ENCODE peak calls at places on chromosomes 1 and 21, in six cellular contexts. One of them, this sample, is unnamed.

GRCh38 chr1:51524817-51525216 is 5.8 kb upstream of the EPS15 start:
- DNase-seq in activated naive CD8-positive, alpha-beta T cell treated with anti-CD3 and anti-CD28 coated beads, Interleukin-2, amount 50 U/mL, for 16 hours: no peak
- DNase-seq in heart right ventricle: no peak
- DNase-seq in NCI-H1105: no peak
- DNase-seq in dermis microvascular lymphatic vessel endothelial cell: no peak
- DNase-seq in ureter: no peak
- DNase-seq in this sample: no peak

GRCh38 chr21:37294674-37295073 is 27.5 kb upstream of the VPS26C start:
- DNase-seq in activated naive CD8-positive, alpha-beta T cell treated with anti-CD3 and anti-CD28 coated beads, Interleukin-2, amount 50 U/mL, for 16 hours: no peak
- DNase-seq in heart right ventricle: peak; percentile 14
- DNase-seq in NCI-H1105: no peak
- DNase-seq in dermis microvascular lymphatic vessel endothelial cell: peak; percentile 58
- DNase-seq in ureter: no peak
- DNase-seq in this sample: no peak

GRCh38 chr21:46229133-46229922 is 754 bp upstream of the LSS start:
- DNase-seq in activated naive CD8-positive, alpha-beta T cell treated with anti-CD3 and anti-CD28 coated beads, Interleukin-2, amount 50 U/mL, for 16 hours: no peak
- DNase-seq in heart right ventricle: no peak
- DNase-seq in NCI-H1105: peak; percentile 72
- DNase-seq in dermis microvascular lymphatic vessel endothelial cell: no peak
- DNase-seq in ureter: no peak
- DNase-seq in this sample: no peak

GRCh38 chr1:79469121-79469520 is 462.6 kb upstream of the ADGRL4 start:
- DNase-seq in activated naive CD8-positive, alpha-beta T cell treated with anti-CD3 and anti-CD28 coated beads, Interleukin-2, amount 50 U/mL, for 16 hours: no peak
- DNase-seq in heart right ventricle: no peak
- DNase-seq in NCI-H1105: no peak
- DNase-seq in dermis microvascular lymphatic vessel endothelial cell: no peak
- DNase-seq in ureter: no peak
- DNase-seq in this sample: no peak

GRCh38 chr1:27741124-27741523 is 15.4 kb downstream of the FAM76A start:
- DNase-seq in activated naive CD8-positive, alpha-beta T cell treated with anti-CD3 and anti-CD28 coated beads, Interleukin-2, amount 50 U/mL, for 16 hours: no peak
- DNase-seq in heart right ventricle: no peak
- DNase-seq in NCI-H1105: no peak
- DNase-seq in dermis microvascular lymphatic vessel endothelial cell: no peak
- DNase-seq in ureter: no peak
- DNase-seq in this sample: no peak

GRCh38 chr1:81007024-81007423 is 793.7 kb upstream of the ADGRL2 start:
- DNase-seq in activated naive CD8-positive, alpha-beta T cell treated with anti-CD3 and anti-CD28 coated beads, Interleukin-2, amount 50 U/mL, for 16 hours: no peak
- DNase-seq in heart right ventricle: no peak
- DNase-seq in NCI-H1105: no peak
- DNase-seq in dermis microvascular lymphatic vessel endothelial cell: no peak
- DNase-seq in ureter: no peak
- DNase-seq in this sample: no peak

GRCh38 chr1:15622707-15623373 is 5.6 kb downstream of the DDI2 start:
- DNase-seq in activated naive CD8-positive, alpha-beta T cell treated with anti-CD3 and anti-CD28 coated beads, Interleukin-2, amount 50 U/mL, for 16 hours: no peak
- DNase-seq in heart right ventricle: no peak
- DNase-seq in NCI-H1105: no peak
- DNase-seq in dermis microvascular lymphatic vessel endothelial cell: no peak
- DNase-seq in ureter: no peak
- DNase-seq in this sample: no peak

GRCh38 chr1:1422465-1423244 is 1.6 kb upstream of the ANKRD65 start:
- DNase-seq in activated naive CD8-positive, alpha-beta T cell treated with anti-CD3 and anti-CD28 coated beads, Interleukin-2, amount 50 U/mL, for 16 hours: no peak
- DNase-seq in heart right ventricle: peak; percentile 17
- DNase-seq in NCI-H1105: no peak
- DNase-seq in dermis microvascular lymphatic vessel endothelial cell: no peak
- DNase-seq in ureter: no peak
- DNase-seq in this sample: no peak

GRCh38 chr1:178768423-178768822 is 43.4 kb downstream of the RALGPS2 start:
- DNase-seq in activated naive CD8-positive, alpha-beta T cell treated with anti-CD3 and anti-CD28 coated beads, Interleukin-2, amount 50 U/mL, for 16 hours: no peak
- DNase-seq in heart right ventricle: no peak
- DNase-seq in NCI-H1105: peak; percentile 4
- DNase-seq in dermis microvascular lymphatic vessel endothelial cell: peak; percentile 49
- DNase-seq in ureter: no peak
- DNase-seq in this sample: no peak

GRCh38 chr1:230215049-230215448 is 148.0 kb downstream of the GALNT2 start:
- DNase-seq in activated naive CD8-positive, alpha-beta T cell treated with anti-CD3 and anti-CD28 coated beads, Interleukin-2, amount 50 U/mL, for 16 hours: no peak
- DNase-seq in heart right ventricle: peak; percentile 75
- DNase-seq in NCI-H1105: no peak
- DNase-seq in dermis microvascular lymphatic vessel endothelial cell: peak; percentile 92
- DNase-seq in ureter: no peak
- DNase-seq in this sample: no peak

GRCh38 chr1:206502403-206502802 is 4.9 kb upstream of the RASSF5 start:
- DNase-seq in activated naive CD8-positive, alpha-beta T cell treated with anti-CD3 and anti-CD28 coated beads, Interleukin-2, amount 50 U/mL, for 16 hours: no peak
- DNase-seq in heart right ventricle: no peak
- DNase-seq in NCI-H1105: no peak
- DNase-seq in dermis microvascular lymphatic vessel endothelial cell: no peak
- DNase-seq in ureter: no peak
- DNase-seq in this sample: no peak

GRCh38 chr21:40194181-40194580 is 326.9 kb downstream of the PCP4 start:
- DNase-seq in activated naive CD8-positive, alpha-beta T cell treated with anti-CD3 and anti-CD28 coated beads, Interleukin-2, amount 50 U/mL, for 16 hours: no peak
- DNase-seq in heart right ventricle: no peak
- DNase-seq in NCI-H1105: no peak
- DNase-seq in dermis microvascular lymphatic vessel endothelial cell: no peak
- DNase-seq in ureter: no peak
- DNase-seq in this sample: no peak

GRCh38 chr1:79040424-79041089 is 34.0 kb upstream of the ADGRL4 start:
- DNase-seq in activated naive CD8-positive, alpha-beta T cell treated with anti-CD3 and anti-CD28 coated beads, Interleukin-2, amount 50 U/mL, for 16 hours: no peak
- DNase-seq in heart right ventricle: no peak
- DNase-seq in NCI-H1105: no peak
- DNase-seq in dermis microvascular lymphatic vessel endothelial cell: peak; percentile 36
- DNase-seq in ureter: no peak
- DNase-seq in this sample: no peak

GRCh38 chr21:45639206-45640000 is 4.1 kb upstream of the PCBP3 start:
- DNase-seq in activated naive CD8-positive, alpha-beta T cell treated with anti-CD3 and anti-CD28 coated beads, Interleukin-2, amount 50 U/mL, for 16 hours: no peak
- DNase-seq in heart right ventricle: no peak
- DNase-seq in NCI-H1105: peak; percentile 3
- DNase-seq in dermis microvascular lymphatic vessel endothelial cell: no peak
- DNase-seq in ureter: no peak
- DNase-seq in this sample: no peak

GRCh38 chr1:91952187-91952586 is 3.0 kb downstream of the BRDT start:
- DNase-seq in activated naive CD8-positive, alpha-beta T cell treated with anti-CD3 and anti-CD28 coated beads, Interleukin-2, amount 50 U/mL, for 16 hours: no peak
- DNase-seq in heart right ventricle: no peak
- DNase-seq in NCI-H1105: no peak
- DNase-seq in dermis microvascular lymphatic vessel endothelial cell: no peak
- DNase-seq in ureter: no peak
- DNase-seq in this sample: no peak

GRCh38 chr1:213724640-213725536 is 262.9 kb upstream of the PROX1 start:
- DNase-seq in activated naive CD8-positive, alpha-beta T cell treated with anti-CD3 and anti-CD28 coated beads, Interleukin-2, amount 50 U/mL, for 16 hours: no peak
- DNase-seq in heart right ventricle: no peak
- DNase-seq in NCI-H1105: no peak
- DNase-seq in dermis microvascular lymphatic vessel endothelial cell: peak; percentile 55
- DNase-seq in ureter: no peak
- DNase-seq in this sample: no peak

GRCh38 chr1:4050998-4051397 is 150.9 kb upstream of the C1orf174 start:
- DNase-seq in activated naive CD8-positive, alpha-beta T cell treated with anti-CD3 and anti-CD28 coated beads, Interleukin-2, amount 50 U/mL, for 16 hours: no peak
- DNase-seq in heart right ventricle: no peak
- DNase-seq in NCI-H1105: no peak
- DNase-seq in dermis microvascular lymphatic vessel endothelial cell: no peak
- DNase-seq in ureter: no peak
- DNase-seq in this sample: no peak

GRCh38 chr1:37932759-37933158 is 14.1 kb downstream of the INPP5B start:
- DNase-seq in activated naive CD8-positive, alpha-beta T cell treated with anti-CD3 and anti-CD28 coated beads, Interleukin-2, amount 50 U/mL, for 16 hours: no peak
- DNase-seq in heart right ventricle: no peak
- DNase-seq in NCI-H1105: no peak
- DNase-seq in dermis microvascular lymphatic vessel endothelial cell: no peak
- DNase-seq in ureter: no peak
- DNase-seq in this sample: no peak

GRCh38 chr1:86429830-86430229 is 5.9 kb downstream of the CLCA2 start:
- DNase-seq in activated naive CD8-positive, alpha-beta T cell treated with anti-CD3 and anti-CD28 coated beads, Interleukin-2, amount 50 U/mL, for 16 hours: no peak
- DNase-seq in heart right ventricle: peak; percentile 55
- DNase-seq in NCI-H1105: no peak
- DNase-seq in dermis microvascular lymphatic vessel endothelial cell: peak; percentile 78
- DNase-seq in ureter: peak; percentile 75
- DNase-seq in this sample: peak; percentile 99

GRCh38 chr1:226813671-226814591 is 56.5 kb upstream of the PSEN2 start:
- DNase-seq in activated naive CD8-positive, alpha-beta T cell treated with anti-CD3 and anti-CD28 coated beads, Interleukin-2, amount 50 U/mL, for 16 hours: no peak
- DNase-seq in heart right ventricle: no peak
- DNase-seq in NCI-H1105: no peak
- DNase-seq in dermis microvascular lymphatic vessel endothelial cell: peak; percentile 12
- DNase-seq in ureter: no peak
- DNase-seq in this sample: no peak

GRCh38 chr1:29171521-29171920 is 10.2 kb downstream of the SRSF4 start:
- DNase-seq in activated naive CD8-positive, alpha-beta T cell treated with anti-CD3 and anti-CD28 coated beads, Interleukin-2, amount 50 U/mL, for 16 hours: no peak
- DNase-seq in heart right ventricle: no peak
- DNase-seq in NCI-H1105: no peak
- DNase-seq in dermis microvascular lymphatic vessel endothelial cell: no peak
- DNase-seq in ureter: no peak
- DNase-seq in this sample: no peak